ENCODE peak calls at places on chromosomes 2 and 18, in five cellular contexts. O, I, W, A and K are unnamed samples.

GRCh38 chr2:25309402-25309801 is 32.3 kb downstream of the DNMT3A start:
- DNase-seq in O (no peak), I (no peak), W (no peak), A (peak), K (peak)

GRCh38 chr2:155867564-155867963 is 465.0 kb downstream of the NR4A2 start:
- DNase-seq in O (no peak), I (no peak), W (no peak), A (no peak), K (no peak)

GRCh38 chr2:100718065-100718570 is 101.8 kb upstream of the NPAS2 start:
- DNase-seq in O (no peak), I (no peak), W (no peak), A (no peak), K (no peak)

GRCh38 chr2:10241641-10242430 is 60.9 kb upstream of the HPCAL1 start:
- DNase-seq in O (no peak), I (no peak), W (no peak), A (no peak), K (no peak)

GRCh38 chr18:31636387-31636786 is 44.7 kb downstream of the TTR start:
- DNase-seq in O (no peak), I (no peak), W (no peak), A (no peak), K (no peak)

GRCh38 chr2:88590998-88591613 is 36.2 kb downstream of the EIF2AK3 start:
- DNase-seq in O (peak), I (peak), W (peak), A (no peak), K (peak)

GRCh38 chr2:217851191-217852020 is 151.4 kb downstream of the TNS1 start:
- DNase-seq in O (no peak), I (peak), W (no peak), A (no peak), K (peak)

GRCh38 chr2:110837421-110838409 is 105.3 kb downstream of the ACOXL start:
- DNase-seq in O (no peak), I (no peak), W (no peak), A (no peak), K (no peak)

GRCh38 chr2:37365669-37366068 is 21.2 kb downstream of the QPCT start:
- DNase-seq in O (no peak), I (peak), W (no peak), A (no peak), K (no peak)

GRCh38 chr2:105460048-105460732 is 61.3 kb upstream of the FHL2 start:
- DNase-seq in O (no peak), I (no peak), W (no peak), A (no peak), K (no peak)

GRCh38 chr2:105438104-105438929 is 39.5 kb upstream of the FHL2 start:
- DNase-seq in O (no peak), I (no peak), W (no peak), A (no peak), K (no peak)

GRCh38 chr2:222907790-222908431 is 47.1 kb downstream of the ACSL3 start:
- DNase-seq in O (peak), I (no peak), W (no peak), A (no peak), K (no peak)

GRCh38 chr18:67199993-67200617 is 316.4 kb downstream of the DSEL start:
- DNase-seq in O (peak), I (peak), W (peak), A (no peak), K (no peak)

GRCh38 chr2:88683160-88684021 is 8.1 kb upstream of the RPIA start:
- DNase-seq in O (no peak), I (peak), W (no peak), A (no peak), K (no peak)

GRCh38 chr2:104853926-104854506 is at the start of gene POU3F3:
- DNase-seq in O (no peak), I (no peak), W (no peak), A (peak), K (peak)

GRCh38 chr2:177363332-177363731 is 29.2 kb upstream of the AGPS start:
- DNase-seq in O (no peak), I (no peak), W (no peak), A (no peak), K (no peak)

GRCh38 chr2:10901160-10901559 is 10.6 kb upstream of the KCNF1 start:
- DNase-seq in O (no peak), I (peak), W (peak), A (no peak), K (no peak)

GRCh38 chr18:39173022-39173421 is 1607.4 kb upstream of the CELF4 start:
- DNase-seq in O (no peak), I (peak), W (peak), A (no peak), K (no peak)

GRCh38 chr2:29281585-29281984 is 166.4 kb downstream of the CLIP4 start:
- DNase-seq in O (no peak), I (peak), W (no peak), A (no peak), K (peak)

GRCh38 chr2:159921752-159922404 is 123.9 kb upstream of the CD302 start:
- DNase-seq in O (no peak), I (peak), W (no peak), A (peak), K (no peak)

GRCh38 chr2:212021947-212022346 is 516.7 kb downstream of the ERBB4 start:
- DNase-seq in O (peak), I (peak), W (no peak), A (no peak), K (no peak)

GRCh38 chr2:204795156-204795555 is 249.9 kb downstream of the PARD3B start:
- DNase-seq in O (no peak), I (no peak), W (no peak), A (no peak), K (no peak)

GRCh38 chr2:15561574-15562344 is 625 bp upstream of the NBAS start:
- DNase-seq in O (no peak), I (peak), W (peak), A (peak), K (no peak)

GRCh38 chr2:200177971-200178911 is 128.3 kb upstream of the SPATS2L start:
- DNase-seq in O (peak), I (no peak), W (no peak), A (no peak), K (no peak)

GRCh38 chr2:229571243-229571642 is 143.1 kb downstream of the DNER start:
- DNase-seq in O (no peak), I (no peak), W (no peak), A (no peak), K (no peak)

GRCh38 chr2:211881449-211881848 is 657.2 kb downstream of the ERBB4 start:
- DNase-seq in O (no peak), I (no peak), W (no peak), A (no peak), K (no peak)

GRCh38 chr2:118046628-118047210 is 32.8 kb upstream of the CCDC93 start:
- DNase-seq in O (no peak), I (peak), W (peak), A (no peak), K (no peak)

GRCh38 chr2:15759385-15759784 is 167.7 kb downstream of the DDX1 start:
- DNase-seq in O (no peak), I (no peak), W (no peak), A (no peak), K (no peak)

GRCh38 chr2:46988733-46989481 is 73.3 kb upstream of the MCFD2 start:
- DNase-seq in O (no peak), I (no peak), W (no peak), A (peak), K (peak)
- H3K27ac ChIP-seq in O (no peak), I (no peak), W (peak), A (peak), K (peak)

GRCh38 chr2:33038230-33038629 is 91.5 kb downstream of the LTBP1 start:
- DNase-seq in O (no peak), I (peak), W (peak), A (no peak), K (no peak)
- H3K27ac ChIP-seq in O (no peak), I (no peak), W (no peak), A (no peak), K (no peak)

GRCh38 chr2:237701033-237701858 is 73.9 kb downstream of the LRRFIP1 start:
- DNase-seq in O (no peak), I (no peak), W (no peak), A (no peak), K (no peak)
- H3K27ac ChIP-seq in O (peak), I (peak), W (peak), A (no peak), K (peak)

GRCh38 chr2:96533292-96534073 is 3.1 kb upstream of the ARID5A start:
- DNase-seq in O (no peak), I (peak), W (peak), A (no peak), K (no peak)
- H3K27ac ChIP-seq in O (peak), I (no peak), W (peak), A (peak), K (peak)

DNA sequence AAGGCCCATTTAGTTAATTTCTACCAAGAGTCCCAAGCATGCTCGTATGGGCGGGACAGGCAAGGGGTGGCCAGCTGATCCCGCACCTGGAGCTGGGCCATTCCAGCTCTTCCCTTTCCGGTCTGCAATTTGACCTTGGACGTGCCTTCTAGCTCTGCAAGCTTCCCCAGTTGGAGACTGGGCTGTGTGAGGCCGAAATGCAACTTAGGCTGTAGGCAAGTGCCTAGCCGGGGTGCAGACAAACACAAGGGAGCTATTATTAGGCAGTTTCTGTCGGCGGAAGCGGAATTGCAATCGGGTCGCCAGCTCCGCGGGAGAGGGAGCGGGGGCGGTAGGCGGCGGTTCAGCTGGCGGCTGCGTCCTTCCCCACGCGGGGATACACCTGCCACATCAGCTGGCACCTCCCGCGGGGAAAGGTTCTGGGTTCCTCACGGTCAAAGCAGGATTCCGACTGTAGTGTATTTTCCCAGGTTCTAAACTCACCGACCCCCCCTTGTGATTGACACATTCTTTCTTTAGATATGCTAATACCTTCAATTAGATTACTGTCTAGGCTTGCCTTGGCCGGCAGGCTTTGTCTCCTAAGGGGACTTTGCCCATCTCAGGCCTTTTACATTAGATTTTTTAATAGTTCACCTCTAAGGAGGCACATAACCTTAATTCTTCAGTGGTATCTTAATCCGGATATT is 17.1 kb upstream of the ZNF532 start:
- DNase-seq in O (no peak), I (no peak), W (peak), A (peak), K (no peak)
- H3K27ac ChIP-seq in O (no peak), I (no peak), W (no peak), A (peak), K (peak)

DNA sequence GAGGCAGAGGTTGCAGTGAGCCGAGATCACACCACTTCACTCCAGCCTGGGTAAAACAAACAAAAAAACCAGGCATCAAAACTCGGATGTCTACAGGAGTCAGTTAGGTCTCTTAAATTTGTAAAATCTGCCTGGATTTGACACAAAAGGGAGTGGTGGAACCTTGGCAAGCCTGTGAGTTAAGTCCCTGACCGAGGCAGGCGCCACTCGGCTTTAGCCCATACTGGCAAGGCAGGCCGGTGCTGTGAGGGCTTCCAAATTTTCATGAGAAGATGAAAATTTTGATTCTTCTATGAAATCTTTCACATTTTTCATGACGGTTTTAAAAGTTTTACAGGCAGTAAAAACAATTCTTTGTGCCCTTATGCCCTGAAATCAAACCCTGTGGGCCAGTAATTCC is 165.8 kb downstream of the FMNL2 start:
- DNase-seq in O (no peak), I (no peak), W (no peak), A (no peak), K (no peak)
- H3K27ac ChIP-seq in O (no peak), I (no peak), W (peak), A (peak), K (peak)

GRCh38 chr2:69188174-69188900 is 175.4 kb downstream of the ANTXR1 start:
- DNase-seq in O (no peak), I (no peak), W (no peak), A (no peak), K (no peak)
- H3K27ac ChIP-seq in O (no peak), I (no peak), W (no peak), A (no peak), K (no peak)

GRCh38 chr2:41993086-41993812 is 54.6 kb upstream of the PKDCC start:
- DNase-seq in O (no peak), I (no peak), W (no peak), A (no peak), K (no peak)
- H3K27ac ChIP-seq in O (no peak), I (no peak), W (no peak), A (no peak), K (no peak)

GRCh38 chr2:231410293-231411004 is 14.9 kb downstream of the B3GNT7 start:
- DNase-seq in O (no peak), I (no peak), W (no peak), A (no peak), K (no peak)

GRCh38 chr2:231412616-231412963 is 17.1 kb downstream of the B3GNT7 start:
- DNase-seq in O (no peak), I (no peak), W (no peak), A (no peak), K (no peak)

GRCh38 chr2:231411871-231412615 is 16.5 kb downstream of the B3GNT7 start:
- DNase-seq in O (peak), I (peak), W (peak), A (no peak), K (peak)

GRCh38 chr2:231411237-231411636 is 15.7 kb downstream of the B3GNT7 start:
- DNase-seq in O (no peak), I (no peak), W (no peak), A (no peak), K (no peak)

GRCh38 chr2:231409773-231410172 is 14.3 kb downstream of the B3GNT7 start:
- DNase-seq in O (no peak), I (no peak), W (no peak), A (no peak), K (no peak)
- H3K27ac ChIP-seq in O (no peak), I (no peak), W (no peak), A (no peak), K (no peak)